ENCODE peak calls at places on chromosomes 13 and 19, in seven cellular contexts. One of them, this sample, is unnamed. For H3K27me3, the result is how much of the 10 kb centered on the place peaks cover.

GRCh38 chr13:65907656-65908441 is 1322.3 kb downstream of the PCDH9 start:
- DNase-seq in cardiac muscle cell: no peak
- DNase-seq in IMR-90: peak
- DNase-seq in hepatocyte: no peak
- DNase-seq in AG04450: no peak
- DNase-seq in tibial nerve: no peak
- DNase-seq in pancreas: no peak
- DNase-seq in this sample: no peak

GRCh38 chr13:108985166-108985565 is 355.8 kb downstream of the MYO16 start:
- DNase-seq in cardiac muscle cell: no peak
- DNase-seq in IMR-90: no peak
- DNase-seq in hepatocyte: no peak
- DNase-seq in AG04450: no peak
- DNase-seq in tibial nerve: no peak
- DNase-seq in pancreas: no peak
- DNase-seq in this sample: no peak

GRCh38 chr13:66415444-66415843 is 814.7 kb downstream of the PCDH9 start:
- DNase-seq in cardiac muscle cell: no peak
- DNase-seq in IMR-90: no peak
- DNase-seq in hepatocyte: no peak
- DNase-seq in AG04450: no peak
- DNase-seq in tibial nerve: no peak
- DNase-seq in pancreas: no peak
- DNase-seq in this sample: no peak

GRCh38 chr19:45428385-45429231 is 4.9 kb upstream of the ERCC1 start:
- DNase-seq in cardiac muscle cell: peak
- DNase-seq in IMR-90: peak
- DNase-seq in hepatocyte: peak
- DNase-seq in AG04450: no peak
- DNase-seq in tibial nerve: no peak
- DNase-seq in pancreas: peak
- DNase-seq in this sample: peak

GRCh38 chr13:74133657-74134201 is 475 bp downstream of the KLF12 start:
- DNase-seq in cardiac muscle cell: peak
- DNase-seq in IMR-90: peak
- DNase-seq in hepatocyte: peak
- DNase-seq in AG04450: peak
- DNase-seq in tibial nerve: peak
- DNase-seq in pancreas: peak
- DNase-seq in this sample: peak

GRCh38 chr13:40568672-40569350 is 97.6 kb downstream of the FOXO1 start:
- DNase-seq in cardiac muscle cell: no peak
- DNase-seq in IMR-90: no peak
- DNase-seq in hepatocyte: no peak
- DNase-seq in AG04450: no peak
- DNase-seq in tibial nerve: no peak
- DNase-seq in pancreas: no peak
- DNase-seq in this sample: no peak

GRCh38 chr13:102517959-102518358 is 78.8 kb upstream of the TPP2 start:
- DNase-seq in cardiac muscle cell: no peak
- DNase-seq in IMR-90: no peak
- DNase-seq in hepatocyte: no peak
- DNase-seq in AG04450: no peak
- DNase-seq in tibial nerve: no peak
- DNase-seq in pancreas: no peak
- DNase-seq in this sample: no peak

GRCh38 chr19:45455707-45456499 is 11.9 kb upstream of the FOSB start:
- DNase-seq in cardiac muscle cell: peak
- DNase-seq in IMR-90: peak
- DNase-seq in hepatocyte: peak
- DNase-seq in AG04450: peak
- DNase-seq in tibial nerve: peak
- DNase-seq in pancreas: peak
- DNase-seq in this sample: peak

GRCh38 chr13:112996671-112997091 is 27.7 kb downstream of the MCF2L start:
- DNase-seq in cardiac muscle cell: no peak
- DNase-seq in IMR-90: no peak
- DNase-seq in hepatocyte: no peak
- DNase-seq in AG04450: no peak
- DNase-seq in tibial nerve: no peak
- DNase-seq in pancreas: no peak
- DNase-seq in this sample: no peak

GRCh38 chr13:113974304-113975281 is 717 bp upstream of the C13orf46 start:
- DNase-seq in cardiac muscle cell: no peak
- DNase-seq in IMR-90: no peak
- DNase-seq in hepatocyte: no peak
- DNase-seq in AG04450: no peak
- DNase-seq in tibial nerve: no peak
- DNase-seq in pancreas: no peak
- DNase-seq in this sample: peak

GRCh38 chr19:7348587-7349230 is at the start of gene ARHGEF18:
- DNase-seq in cardiac muscle cell: no peak
- DNase-seq in IMR-90: no peak
- DNase-seq in hepatocyte: no peak
- DNase-seq in AG04450: no peak
- DNase-seq in tibial nerve: no peak
- DNase-seq in pancreas: no peak
- DNase-seq in this sample: no peak

GRCh38 chr13:40550130-40550529 is 116.3 kb downstream of the FOXO1 start:
- DNase-seq in cardiac muscle cell: no peak
- DNase-seq in IMR-90: no peak
- DNase-seq in hepatocyte: no peak
- DNase-seq in AG04450: no peak
- DNase-seq in tibial nerve: no peak
- DNase-seq in pancreas: no peak
- DNase-seq in this sample: no peak

GRCh38 chr19:18612772-18613588 is at the start of gene TMEM59L:
- DNase-seq in cardiac muscle cell: peak
- DNase-seq in IMR-90: no peak
- DNase-seq in hepatocyte: no peak
- DNase-seq in AG04450: no peak
- DNase-seq in tibial nerve: no peak
- DNase-seq in pancreas: no peak
- DNase-seq in this sample: peak

DNA sequence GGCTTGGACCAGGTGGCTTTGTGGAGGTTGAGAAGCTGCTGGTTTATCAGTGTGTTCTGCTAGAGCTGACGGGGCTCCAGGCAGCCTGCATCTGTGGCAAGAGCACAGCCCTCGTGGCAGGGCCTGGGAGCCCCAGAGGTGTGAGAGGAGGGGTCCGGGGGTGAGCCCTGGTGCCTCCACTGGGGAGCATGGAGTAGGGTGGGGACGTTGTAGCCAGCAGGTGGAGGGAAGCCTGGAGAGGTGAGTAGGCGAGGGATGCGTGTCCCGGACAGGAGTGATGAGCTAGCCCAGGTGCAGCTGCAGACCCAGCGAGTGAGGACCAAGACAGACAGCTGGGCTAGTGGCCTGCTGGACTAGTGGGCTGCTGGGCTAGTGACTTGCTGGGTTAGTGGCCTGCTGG is 51.0 kb downstream of the SLC7A9 start:
- DNase-seq in cardiac muscle cell: no peak
- DNase-seq in IMR-90: no peak
- DNase-seq in hepatocyte: no peak
- DNase-seq in AG04450: no peak
- DNase-seq in tibial nerve: no peak
- DNase-seq in pancreas: no peak
- DNase-seq in this sample: no peak
- H3K27me3 ChIP-seq in cardiac muscle cell: under half
- H3K27me3 ChIP-seq in IMR-90: under half
- H3K27me3 ChIP-seq in hepatocyte: under half
- H3K27me3 ChIP-seq in AG04450: under half
- H3K27me3 ChIP-seq in tibial nerve: under half
- H3K27me3 ChIP-seq in pancreas: under half
- H3K27me3 ChIP-seq in this sample: under half

DNA sequence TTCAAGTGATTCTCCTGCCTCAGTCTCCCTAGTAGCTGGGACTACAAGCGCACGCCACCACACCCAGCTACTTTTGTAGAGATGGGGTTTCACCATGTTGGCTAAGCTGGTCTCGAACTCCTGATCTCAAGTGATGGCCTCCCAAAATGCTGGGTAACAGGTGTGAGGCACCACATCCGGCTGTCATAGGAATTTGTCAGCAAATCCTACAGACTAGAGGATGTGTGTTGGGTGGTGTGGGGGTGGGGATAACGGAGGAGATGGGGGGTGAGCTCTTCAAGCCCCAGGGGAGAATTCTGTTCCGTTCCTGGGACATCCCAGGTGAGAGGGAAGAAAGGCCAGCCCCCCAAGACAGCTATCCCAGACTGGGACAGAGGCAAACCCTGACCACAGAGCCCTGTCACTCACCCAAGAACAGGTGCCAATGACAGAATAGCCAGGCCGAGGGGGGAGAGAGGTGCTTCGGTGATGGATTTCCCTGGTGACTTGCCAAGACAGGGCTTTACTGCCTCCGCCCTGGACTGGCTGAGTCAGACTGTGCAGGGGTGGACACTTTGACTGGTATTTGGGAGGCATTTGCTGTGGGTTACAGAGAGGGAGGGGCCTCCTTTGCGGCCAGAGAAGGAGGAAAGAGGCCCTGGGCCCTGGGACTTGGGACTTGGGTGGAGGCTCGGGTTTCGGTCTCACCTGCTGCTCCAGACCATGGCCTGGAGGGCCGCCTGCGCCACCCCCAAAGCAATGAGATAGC is 4.7 kb upstream of the EPS8L1 start:
- DNase-seq in cardiac muscle cell: no peak
- DNase-seq in IMR-90: peak
- DNase-seq in hepatocyte: peak
- DNase-seq in AG04450: peak
- DNase-seq in tibial nerve: no peak
- DNase-seq in pancreas: peak
- DNase-seq in this sample: no peak
- H3K27me3 ChIP-seq in cardiac muscle cell: half or more
- H3K27me3 ChIP-seq in IMR-90: under half
- H3K27me3 ChIP-seq in hepatocyte: under half
- H3K27me3 ChIP-seq in AG04450: under half
- H3K27me3 ChIP-seq in tibial nerve: half or more
- H3K27me3 ChIP-seq in pancreas: under half
- H3K27me3 ChIP-seq in this sample: under half

DNA sequence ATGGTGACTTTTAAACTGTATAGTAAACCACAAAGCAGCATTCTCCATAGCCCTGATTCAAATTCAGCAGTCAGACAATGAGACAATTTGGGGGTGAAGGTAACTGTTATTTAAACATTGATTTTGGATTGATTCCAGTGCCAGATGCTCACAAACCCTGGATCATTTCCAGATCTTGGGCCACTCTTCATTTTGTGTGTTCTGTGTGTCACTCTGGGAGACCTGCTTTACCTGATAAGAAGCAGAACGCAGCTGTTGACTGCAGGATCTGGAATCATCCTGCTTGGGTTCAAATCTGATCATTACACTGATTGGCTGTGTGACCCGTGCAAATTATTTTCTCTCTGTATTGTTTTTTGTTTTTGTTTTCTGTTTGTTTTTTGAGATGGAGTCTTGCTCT is 4.0 kb upstream of the PCDH8 start:
- DNase-seq in cardiac muscle cell: no peak
- DNase-seq in IMR-90: no peak
- DNase-seq in hepatocyte: no peak
- DNase-seq in AG04450: no peak
- DNase-seq in tibial nerve: no peak
- DNase-seq in pancreas: no peak
- DNase-seq in this sample: no peak
- H3K27me3 ChIP-seq in cardiac muscle cell: under half
- H3K27me3 ChIP-seq in IMR-90: under half
- H3K27me3 ChIP-seq in hepatocyte: under half
- H3K27me3 ChIP-seq in AG04450: under half
- H3K27me3 ChIP-seq in tibial nerve: under half
- H3K27me3 ChIP-seq in pancreas: under half
- H3K27me3 ChIP-seq in this sample: under half

DNA sequence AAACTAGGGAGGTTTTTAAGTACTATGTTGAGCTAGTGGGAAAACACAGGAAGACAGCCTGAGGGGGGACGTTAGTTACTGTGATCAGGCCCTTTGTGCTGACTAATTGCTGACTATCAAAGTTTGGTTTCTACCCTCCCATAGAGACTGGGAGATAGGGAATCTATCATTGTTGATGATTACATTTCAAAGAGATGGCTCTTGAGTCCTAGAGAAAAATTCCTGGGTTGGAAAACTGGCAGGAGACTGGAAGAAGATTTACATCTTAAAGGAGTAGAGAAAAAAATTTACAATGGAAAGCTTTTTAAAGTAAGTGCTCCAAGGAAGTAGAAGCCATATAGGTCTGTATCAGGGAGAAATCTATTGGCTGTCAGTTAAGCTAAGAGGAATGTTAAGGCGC is 522.0 kb upstream of the KLHL1 start:
- DNase-seq in cardiac muscle cell: no peak
- DNase-seq in IMR-90: no peak
- DNase-seq in hepatocyte: no peak
- DNase-seq in AG04450: no peak
- DNase-seq in tibial nerve: no peak
- DNase-seq in pancreas: no peak
- DNase-seq in this sample: no peak
- H3K27me3 ChIP-seq in cardiac muscle cell: under half
- H3K27me3 ChIP-seq in IMR-90: under half
- H3K27me3 ChIP-seq in hepatocyte: under half
- H3K27me3 ChIP-seq in AG04450: under half
- H3K27me3 ChIP-seq in tibial nerve: under half
- H3K27me3 ChIP-seq in pancreas: under half
- H3K27me3 ChIP-seq in this sample: under half

DNA sequence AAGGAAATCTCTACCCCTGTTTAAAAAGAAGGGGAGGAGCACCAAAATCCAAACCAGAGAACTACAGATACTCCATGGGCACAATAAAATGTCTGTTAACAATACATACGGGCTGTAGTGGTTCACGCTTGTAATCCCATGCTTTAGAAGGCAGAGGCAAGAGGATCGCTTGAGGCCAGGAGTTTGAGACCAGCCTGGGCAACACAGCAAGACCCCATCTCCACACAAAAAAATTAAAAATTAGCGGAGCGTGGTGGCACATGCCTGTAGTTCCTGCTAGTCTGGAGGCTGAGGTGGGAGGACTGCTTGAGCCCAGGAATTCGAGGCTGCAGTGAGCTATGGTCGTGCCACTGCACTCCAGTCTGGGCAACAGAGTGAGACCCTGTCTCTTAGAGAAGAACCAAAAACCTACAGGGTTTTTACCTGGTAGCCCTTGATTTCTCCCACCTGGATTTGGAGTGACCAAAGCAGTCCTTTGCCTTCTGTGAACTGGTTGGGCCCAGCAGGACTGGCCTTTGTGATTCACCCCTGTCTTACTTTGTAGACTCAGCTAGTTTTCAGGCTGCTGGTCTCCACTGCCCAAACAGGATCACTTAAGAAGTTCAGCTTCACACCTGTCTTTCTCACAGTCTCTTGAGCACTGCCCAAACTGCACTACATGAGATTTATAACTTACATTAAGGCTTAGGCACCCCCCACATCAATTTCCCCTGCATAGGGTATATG is 38.7 kb upstream of the FLT1 start:
- DNase-seq in cardiac muscle cell: no peak
- DNase-seq in IMR-90: no peak
- DNase-seq in hepatocyte: no peak
- DNase-seq in AG04450: no peak
- DNase-seq in tibial nerve: no peak
- DNase-seq in pancreas: no peak
- DNase-seq in this sample: no peak
- H3K27me3 ChIP-seq in cardiac muscle cell: under half
- H3K27me3 ChIP-seq in IMR-90: under half
- H3K27me3 ChIP-seq in hepatocyte: under half
- H3K27me3 ChIP-seq in AG04450: under half
- H3K27me3 ChIP-seq in tibial nerve: under half
- H3K27me3 ChIP-seq in pancreas: under half
- H3K27me3 ChIP-seq in this sample: under half

This sample was measured in testis.